ENCODE peak calls at places on chromosome 3, in four cellular contexts. H is A549, R is GM23338, P is Panc1. A is an unnamed sample.

GRCh38 chr3:11810276-11810675 is 36.4 kb downstream of the TAMM41 start:
- DNase-seq in H (no peak), R (no peak), P (no peak), A (no peak)

GRCh38 chr3:73681610-73682009 is 56.9 kb upstream of the PDZRN3 start:
- DNase-seq in H (no peak), R (no peak), P (no peak), A (no peak)

GRCh38 chr3:117735481-117736101 is 1026.0 kb downstream of the TUSC7 start:
- DNase-seq in H (peak; percentile 3), R (no peak), P (no peak), A (no peak)

GRCh38 chr3:185225523-185225922 is 28.3 kb downstream of the EHHADH start:
- DNase-seq in H (no peak), R (no peak), P (no peak), A (no peak)

GRCh38 chr3:136122006-136122405 is 74.1 kb downstream of the MSL2 start:
- DNase-seq in H (no peak), R (no peak), P (no peak), A (no peak)

GRCh38 chr3:186255703-186256331 is 106.2 kb downstream of the DGKG start:
- DNase-seq in H (no peak), R (peak; percentile 64), P (no peak), A (peak; percentile 31)

GRCh38 chr3:123656691-123657090 is 71.8 kb upstream of the HACD2 start:
- DNase-seq in H (no peak), R (peak; percentile 57), P (no peak), A (no peak)

GRCh38 chr3:82641701-82642100 is 880.3 kb upstream of the GBE1 start:
- DNase-seq in H (no peak), R (no peak), P (no peak), A (no peak)

GRCh38 chr3:23959147-23959900 is 14.2 kb downstream of the NR1D2 start:
- DNase-seq in H (peak; percentile 82), R (peak; percentile 25), P (peak; percentile 82), A (no peak)

GRCh38 chr3:127637546-127637945 is 8.6 kb downstream of the PODXL2 start:
- DNase-seq in H (no peak), R (no peak), P (no peak), A (no peak)

GRCh38 chr3:23664459-23664858 is 141.3 kb upstream of the UBE2E1 start:
- DNase-seq in H (no peak), R (no peak), P (no peak), A (no peak)

GRCh38 chr3:77051927-77052542 is 12.1 kb downstream of the ROBO2 start:
- DNase-seq in H (no peak), R (peak; percentile 6), P (no peak), A (no peak)

GRCh38 chr3:118991775-118992174 is 42.9 kb downstream of the IGSF11 start:
- DNase-seq in H (no peak), R (no peak), P (no peak), A (no peak)

GRCh38 chr3:57646723-57647122 is 46.2 kb downstream of the DENND6A start:
- DNase-seq in H (peak; percentile 3), R (no peak), P (no peak), A (no peak)

GRCh38 chr3:30505866-30506517 is 100.4 kb upstream of the TGFBR2 start:
- DNase-seq in H (no peak), R (no peak), P (no peak), A (no peak)

DNA sequence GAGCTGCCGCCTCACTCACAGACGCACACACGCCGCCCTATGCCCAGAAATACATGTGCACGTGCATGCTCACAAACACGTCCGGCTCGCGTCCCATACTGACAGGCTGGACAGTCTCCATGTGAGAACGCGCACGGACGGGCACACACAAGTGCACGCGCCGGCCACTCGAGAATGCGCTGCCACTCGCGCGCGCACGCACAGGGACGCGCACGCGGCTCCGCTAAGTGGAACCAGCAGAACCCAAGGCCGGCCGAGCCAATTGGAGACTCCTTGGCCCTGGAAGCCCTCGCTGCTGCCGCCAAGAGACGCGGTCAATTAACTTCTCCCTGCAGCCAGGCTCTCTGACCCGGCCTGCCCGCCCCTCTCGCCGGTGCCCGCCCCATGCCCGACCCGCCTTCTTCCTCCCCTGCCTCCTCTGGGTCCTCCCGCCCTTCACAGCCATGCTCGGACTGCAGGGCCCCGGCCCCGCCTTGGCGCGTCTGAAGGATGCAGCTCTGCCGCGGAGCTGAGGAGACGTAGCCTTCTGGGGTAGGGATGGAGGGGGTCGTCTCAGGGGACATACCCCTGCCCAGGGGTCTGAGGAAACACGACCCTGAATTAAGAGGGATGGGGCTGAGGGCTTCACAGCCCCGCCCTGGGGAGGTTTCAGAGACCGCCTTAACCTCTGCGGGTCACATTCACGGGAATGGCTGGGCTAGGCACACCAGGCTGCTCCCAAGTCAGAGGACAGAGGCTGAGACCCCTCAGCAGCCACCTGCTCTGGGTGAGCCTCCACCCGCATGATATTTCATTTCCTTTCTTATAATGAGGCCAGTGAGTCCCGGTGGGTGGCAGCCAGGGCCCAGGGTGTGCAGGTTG is 15.0 kb downstream of the PTH1R start:
- DNase-seq in H (peak; percentile 76), R (peak; percentile 94), P (no peak), A (peak; percentile 47)
- TF ChIP-seq CTCF in H (no peak), R (peak; percentile 40), P (no peak), A (no peak)

DNA sequence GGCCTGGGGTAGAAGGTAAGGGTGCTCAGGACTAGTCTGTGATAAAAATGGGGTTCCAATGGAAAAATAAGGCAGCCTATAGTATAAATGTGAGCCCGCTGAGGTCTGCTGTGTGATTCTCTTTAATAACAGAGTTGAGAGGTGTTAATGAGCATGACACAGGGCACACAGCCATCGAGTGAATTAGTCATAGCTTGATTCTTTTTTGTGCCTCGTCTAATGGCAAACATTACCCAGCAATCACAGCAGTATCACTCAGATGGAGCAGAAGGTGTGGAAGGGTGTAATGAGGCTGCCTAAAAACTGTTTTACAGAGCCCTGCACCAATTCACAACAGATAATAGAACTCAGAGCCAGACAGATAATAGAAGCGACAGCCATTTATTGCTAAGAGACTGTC is 178.6 kb upstream of the TPRG1 start:
- DNase-seq in H (no peak), R (no peak), P (no peak), A (no peak)
- TF ChIP-seq REST in H (no peak), R (no peak), P (no peak), A (no peak)

GRCh38 chr3:17518189-17519059 is 224.0 kb downstream of the TBC1D5 start:
- DNase-seq in H (no peak), R (peak; percentile 46), P (no peak), A (no peak)

GRCh38 chr3:17510265-17510664 is 232.2 kb downstream of the TBC1D5 start:
- DNase-seq in H (no peak), R (no peak), P (no peak), A (no peak)

GRCh38 chr3:17514597-17514996 is 227.8 kb downstream of the TBC1D5 start:
- DNase-seq in H (no peak), R (no peak), P (no peak), A (no peak)

GRCh38 chr3:17515445-17516227 is 226.8 kb downstream of the TBC1D5 start:
- DNase-seq in H (no peak), R (no peak), P (no peak), A (no peak)
- H3K27ac ChIP-seq in H (peak overlapping the region; percentile 70), R (no peak overlapping the region), P (no peak overlapping the region), A (no peak overlapping the region)

GRCh38 chr3:14274537-14274936 is 95.9 kb downstream of the LSM3 start:
- DNase-seq in H (no peak), R (peak; percentile 38), P (no peak), A (no peak)

GRCh38 chr3:14273886-14274517 is 95.4 kb downstream of the LSM3 start:
- DNase-seq in H (no peak), R (no peak), P (no peak), A (no peak)

GRCh38 chr3:14275962-14276909 is 97.6 kb downstream of the LSM3 start:
- DNase-seq in H (no peak), R (no peak), P (no peak), A (no peak)

GRCh38 chr3:14277557-14277956 is 98.9 kb downstream of the LSM3 start:
- DNase-seq in H (no peak), R (no peak), P (no peak), A (no peak)

GRCh38 chr3:14274999-14275961 is 96.7 kb downstream of the LSM3 start:
- DNase-seq in H (no peak), R (peak; percentile 82), P (no peak), A (peak; percentile 26)
- TF ChIP-seq CTCF in H (peak; percentile 33), R (peak; percentile 72), P (no peak), A (no peak)

GRCh38 chr3:54515439-54516213 is 393.3 kb downstream of the CACNA2D3 start:
- DNase-seq in H (no peak), R (no peak), P (no peak), A (no peak)

GRCh38 chr3:54517424-54517823 is 395.1 kb downstream of the CACNA2D3 start:
- DNase-seq in H (no peak), R (no peak), P (no peak), A (no peak)

GRCh38 chr3:54511766-54512365 is 389.5 kb downstream of the CACNA2D3 start:
- DNase-seq in H (no peak), R (no peak), P (no peak), A (no peak)

GRCh38 chr3:54518011-54518675 is 395.8 kb downstream of the CACNA2D3 start:
- DNase-seq in H (no peak), R (no peak), P (no peak), A (no peak)

DNA sequence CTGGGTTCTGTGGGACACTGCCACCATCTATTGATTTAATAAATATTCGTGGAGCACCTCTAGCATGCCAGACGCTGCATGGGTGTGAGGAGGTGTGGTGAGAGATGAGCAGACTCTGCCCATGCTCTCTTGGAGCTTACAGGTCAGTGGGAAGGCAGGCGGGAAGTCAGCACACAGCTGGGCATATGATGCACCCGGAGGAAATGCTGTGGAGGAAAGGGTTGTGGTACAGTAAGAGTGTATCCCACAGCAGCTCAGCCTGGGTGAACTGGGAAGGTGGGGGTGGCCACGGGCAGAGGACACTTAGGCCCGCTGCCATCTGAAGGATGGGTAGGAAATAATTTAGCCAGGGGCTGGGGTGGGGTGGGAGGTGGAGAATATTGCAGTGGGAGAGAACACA is 392.1 kb downstream of the CACNA2D3 start:
- DNase-seq in H (no peak), R (no peak), P (no peak), A (no peak)
- TF ChIP-seq REST in H (no peak), R (no peak), P (no peak), A (no peak)

GRCh38 chr3:154122912-154123559 is 1.8 kb downstream of the ARHGEF26 start:
- DNase-seq in H (no peak), R (peak; percentile 19), P (no peak), A (no peak)
- H3K27ac ChIP-seq in H (peak overlapping the region; percentile 6), R (no peak overlapping the region), P (no peak overlapping the region), A (no peak overlapping the region)

GRCh38 chr3:139425745-139426400 is 36.4 kb upstream of the COPB2 start:
- DNase-seq in H (no peak), R (no peak), P (no peak), A (no peak)
- TF ChIP-seq CTCF in H (no peak), R (no peak), P (no peak), A (no peak)